ENCODE peak calls at places on chromosomes 2 and 18, in four cellular contexts. Q, K, X and S are unnamed samples.

GRCh38 chr2:67346718-67347407 is 50.3 kb upstream of the ETAA1 start:
- DNase-seq in Q (no peak), X (no peak), K (peak; percentile 76), S (peak; percentile 86)

GRCh38 chr18:267380-267687 is 513 bp downstream of the THOC1 start:
- DNase-seq in Q (no peak), K (no peak), X (no peak), S (no peak)

GRCh38 chr2:38155-38554 is 8.2 kb downstream of the FAM110C start:
- DNase-seq in Q (no peak), X (no peak), K (no peak), S (no peak)

GRCh38 chr2:120772261-120772660 is 36.6 kb downstream of the GLI2 start:
- DNase-seq in X (no peak), Q (no peak), K (no peak), S (no peak)

GRCh38 chr2:105329197-105329554 is 359 bp downstream of the TGFBRAP1 start:
- DNase-seq in Q (no peak), K (no peak), X (no peak), S (no peak)

GRCh38 chr2:182901748-182902147 is 35.3 kb upstream of the FRZB start:
- DNase-seq in X (no peak), Q (no peak), K (no peak), S (no peak)

GRCh38 chr2:55965966-55966365 is 42.4 kb upstream of the EFEMP1 start:
- DNase-seq in K (peak; percentile 20), Q (no peak), X (no peak), S (no peak)

GRCh38 chr2:135913726-135914365 is 37.6 kb upstream of the MCM6 start:
- DNase-seq in X (peak; percentile 40), K (peak; percentile 47), Q (no peak), S (peak; percentile 47)

GRCh38 chr18:48957616-48958015 is 6.9 kb upstream of the SMAD7 start:
- DNase-seq in K (no peak), X (no peak), Q (no peak), S (no peak)

GRCh38 chr2:199718074-199718473 is 132.9 kb downstream of the FTCDNL1 start:
- DNase-seq in Q (no peak), K (no peak), X (no peak), S (no peak)

GRCh38 chr2:16817305-16818202 is 151.9 kb upstream of the CYRIA start:
- DNase-seq in K (no peak), Q (no peak), X (no peak), S (no peak)

GRCh38 chr2:157107877-157108276 is 149.6 kb upstream of the GALNT5 start:
- DNase-seq in Q (no peak), K (peak; percentile 66), X (no peak), S (peak; percentile 67)

GRCh38 chr18:42047721-42048120 is 92.7 kb downstream of the PIK3C3 start:
- DNase-seq in X (no peak), Q (no peak), K (peak; percentile 64), S (no peak)

GRCh38 chr18:79947881-79948610 is 3.4 kb downstream of the SLC66A2 start:
- DNase-seq in K (no peak), Q (no peak), X (no peak), S (no peak)

GRCh38 chr18:11154369-11154982 is 5.1 kb upstream of the PIEZO2 start:
- DNase-seq in X (peak; percentile 40), K (peak; percentile 76), Q (no peak), S (no peak)

GRCh38 chr2:217934321-217935131 is 68.3 kb downstream of the TNS1 start:
- DNase-seq in X (no peak), Q (no peak), K (peak; percentile 96), S (peak; percentile 38)

GRCh38 chr18:59799383-59800015 is 100.3 kb upstream of the PMAIP1 start:
- DNase-seq in Q (no peak), K (peak; percentile 46), X (no peak), S (no peak)

GRCh38 chr2:241836257-241836656 is 22.4 kb downstream of the PDCD1 start:
- DNase-seq in X (no peak), K (no peak), Q (no peak), S (no peak)

GRCh38 chr18:22591231-22591630 is 173.5 kb upstream of the CTAGE1 start:
- DNase-seq in K (peak; percentile 62), X (no peak), Q (no peak), S (no peak)

GRCh38 chr2:1636791-1637415 is 107.4 kb downstream of the PXDN start:
- DNase-seq in X (no peak), Q (no peak), K (no peak), S (no peak)

GRCh38 chr2:232925769-232926163 is 55.7 kb downstream of the SNORC start:
- DNase-seq in X (no peak), K (no peak), Q (no peak), S (no peak)

GRCh38 chr2:18455256-18455862 is 105.1 kb downstream of the RDH14 start:
- DNase-seq in X (no peak), Q (peak; percentile 49), K (peak; percentile 89), S (peak; percentile 5)

DNA sequence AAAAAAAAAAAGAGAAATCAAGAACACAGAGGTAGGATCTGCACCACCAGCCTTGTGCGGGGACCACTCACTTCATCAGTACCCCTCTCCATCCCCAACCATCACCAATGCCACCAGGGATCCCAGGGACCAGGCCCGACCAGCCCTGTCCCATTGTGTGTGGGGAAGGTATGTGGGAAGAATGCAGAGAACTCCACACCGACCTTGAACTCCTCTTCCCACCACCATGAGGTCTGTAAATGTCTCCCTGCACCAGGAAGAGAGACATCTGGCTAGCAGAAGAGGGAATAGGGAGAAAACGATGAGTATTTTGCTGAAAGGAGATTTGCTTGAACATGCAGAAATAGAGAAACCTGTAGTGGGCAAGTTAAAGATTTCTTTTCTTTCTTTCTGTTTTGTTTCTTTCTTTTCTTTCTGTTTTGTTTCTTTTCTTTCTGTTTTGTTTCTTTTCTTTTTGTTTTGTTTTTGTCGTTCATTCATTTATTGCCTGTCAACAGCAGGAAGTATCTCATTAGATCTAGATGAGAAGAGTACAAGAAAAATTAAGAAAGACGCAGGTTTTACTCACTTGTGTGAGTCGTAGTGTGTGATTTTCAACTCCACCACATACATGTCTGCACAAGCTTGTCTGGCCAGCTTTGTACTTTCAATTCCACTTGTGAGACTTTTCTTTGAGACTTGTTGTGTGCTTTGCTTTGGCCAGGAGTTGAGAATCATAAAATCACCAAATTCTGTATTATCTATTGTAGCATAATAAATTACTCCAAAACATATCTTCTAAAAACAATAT is 179.8 kb upstream of the HAAO start:
- DNase-seq in X (no peak), K (peak; percentile 63), Q (no peak), S (no peak)
- H4K91ac ChIP-seq in X (no peak overlapping the region), K (peak overlapping the region; percentile 32), Q (no peak overlapping the region), S (no peak overlapping the region)

GRCh38 chr18:76518543-76519155 is 23.6 kb upstream of the ZNF516 start:
- DNase-seq in Q (peak; percentile 73), K (peak; percentile 31), X (no peak), S (no peak)
- H3K18ac ChIP-seq in Q (peak overlapping the region; percentile 72), K (peak overlapping the region; percentile 93), X (peak overlapping the region; percentile 94), S (no peak overlapping the region)

GRCh38 chr2:176892818-176893217 is 319.8 kb upstream of the HNRNPA3 start:
- DNase-seq in Q (no peak), X (no peak), K (no peak), S (no peak)

GRCh38 chr2:176891105-176891504 is 321.5 kb upstream of the HNRNPA3 start:
- DNase-seq in X (no peak), K (no peak), Q (no peak), S (no peak)

GRCh38 chr2:176895158-176895557 is 317.4 kb upstream of the HNRNPA3 start:
- DNase-seq in X (no peak), Q (no peak), K (no peak), S (no peak)

DNA sequence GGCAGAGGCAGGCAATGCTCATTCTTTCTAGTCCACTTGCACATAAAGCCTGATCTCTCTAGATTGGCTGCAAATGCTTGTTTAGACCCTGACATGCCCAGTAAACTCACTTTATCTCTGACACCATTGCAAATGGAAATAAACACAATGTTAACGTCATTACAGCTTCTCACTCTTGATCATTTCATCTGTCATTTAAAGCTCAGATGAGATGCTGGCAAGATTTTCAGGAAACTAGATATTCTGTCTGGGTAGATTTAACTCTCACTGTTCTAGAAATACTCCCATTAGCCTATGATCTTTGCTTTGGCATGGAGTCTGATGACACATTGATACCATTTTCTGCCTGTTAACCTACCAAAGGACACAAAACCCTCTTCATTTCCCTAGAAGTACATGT is 320.7 kb upstream of the HNRNPA3 start:
- DNase-seq in X (no peak), K (no peak), Q (no peak), S (no peak)
- H4K91ac ChIP-seq in X (no peak overlapping the region), K (no peak overlapping the region), Q (no peak overlapping the region), S (no peak overlapping the region)

GRCh38 chr2:237955640-237956401 is 11.0 kb upstream of the UBE2F start:
- DNase-seq in X (no peak), K (no peak), Q (peak; percentile 49), S (no peak)

GRCh38 chr2:237956402-237956736 is 10.4 kb upstream of the UBE2F start:
- DNase-seq in Q (peak; percentile 57), K (no peak), X (no peak), S (no peak)

GRCh38 chr2:237951878-237952277 is 14.9 kb upstream of the UBE2F start:
- DNase-seq in X (no peak), Q (no peak), K (no peak), S (no peak)

GRCh38 chr2:237952851-237953250 is 14.0 kb upstream of the UBE2F start:
- DNase-seq in K (no peak), X (no peak), Q (no peak), S (peak; percentile 67)
- H3K18ac ChIP-seq in K (no peak overlapping the region), X (no peak overlapping the region), Q (no peak overlapping the region), S (no peak overlapping the region)

DNA sequence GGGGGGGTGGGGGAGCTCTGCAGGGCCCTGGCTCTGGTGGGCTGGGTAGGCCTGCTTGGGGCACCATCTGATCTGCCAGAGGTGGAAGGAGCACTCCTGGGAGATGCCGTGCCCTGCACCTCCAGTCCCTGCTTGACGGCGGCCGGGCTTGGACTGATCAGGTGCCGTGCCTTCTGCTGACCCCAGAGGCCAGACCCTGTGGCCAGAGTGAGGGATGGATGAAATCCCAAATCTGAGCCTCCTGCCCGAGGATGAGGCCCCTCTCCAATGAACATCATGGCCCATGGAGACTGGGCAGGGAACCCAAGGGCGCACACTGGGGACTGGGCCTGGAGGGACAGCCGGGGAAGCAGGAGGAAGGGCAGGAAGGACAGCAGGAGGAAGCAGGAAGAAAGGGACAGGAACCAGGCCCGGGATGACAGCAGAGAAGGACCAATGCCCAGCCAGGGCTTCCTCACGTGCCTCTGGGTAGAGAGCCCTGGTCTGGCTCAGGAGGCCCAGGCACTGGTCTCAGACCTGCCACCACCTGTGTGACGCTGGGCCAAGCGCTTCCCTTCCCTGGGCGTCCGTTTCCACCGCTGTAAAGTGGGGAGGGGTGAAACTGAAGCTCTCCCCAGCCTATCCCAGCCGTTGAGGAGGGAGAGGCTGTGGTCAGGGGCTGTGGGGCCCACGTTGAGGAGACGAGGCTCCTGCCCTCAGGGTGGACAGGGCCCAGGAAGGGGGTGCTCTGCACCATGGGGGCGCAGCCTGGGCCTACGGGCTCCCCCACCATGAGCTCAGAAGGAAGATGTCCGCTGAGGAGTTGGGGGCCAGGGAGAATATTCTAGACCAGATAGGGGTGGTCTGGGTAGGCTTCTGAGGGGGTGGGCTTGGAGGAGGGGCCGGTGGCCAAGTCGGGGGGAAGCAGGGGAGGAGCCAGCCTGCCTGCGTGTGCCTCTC is 1.0 kb upstream of the GPR35 start:
- DNase-seq in Q (no peak), K (no peak), X (no peak), S (peak; percentile 3)
- H4K91ac ChIP-seq in Q (no peak overlapping the region), K (no peak overlapping the region), X (no peak overlapping the region), S (no peak overlapping the region)

GRCh38 chr2:2889141-2889540 is 488.5 kb downstream of the EIPR1 start:
- DNase-seq in X (no peak), Q (no peak), K (no peak), S (no peak)
- H3K18ac ChIP-seq in X (no peak overlapping the region), Q (no peak overlapping the region), K (no peak overlapping the region), S (no peak overlapping the region)